ENCODE peak calls at places on chromosome 20, in four cellular contexts. M, A, D and X are unnamed samples.
A peak's percentile ranks its signal among the peaks of the same experiment; 100 is the strongest.

GRCh38 chr20:2468581-2469407 is 1.8 kb downstream of the SNRPB start:
- DNase-seq in M (no peak), A (no peak), D (no peak), X (no peak)

GRCh38 chr20:20780127-20780822 is 67.8 kb upstream of the RALGAPA2 start:
- DNase-seq in M (peak; percentile 89), A (no peak), D (no peak), X (no peak)

GRCh38 chr20:46967647-46968046 is 73.0 kb downstream of the EYA2 start:
- DNase-seq in M (no peak), A (peak; percentile 37), D (no peak), X (no peak)

GRCh38 chr20:10673831-10674683 is at the start of gene JAG1:
- DNase-seq in M (peak; percentile 96), A (peak; percentile 99), D (peak; percentile 98), X (peak; percentile 92)

GRCh38 chr20:63957690-63958441 is 1.6 kb upstream of the UCKL1 start:
- DNase-seq in M (no peak), A (no peak), D (peak; percentile 48), X (no peak)

GRCh38 chr20:39879296-39879695 is 809.7 kb downstream of the MAFB start:
- DNase-seq in M (no peak), A (no peak), D (no peak), X (no peak)

GRCh38 chr20:33626190-33626589 is 35.9 kb upstream of the C20orf144 start:
- DNase-seq in M (no peak), A (no peak), D (no peak), X (no peak)

GRCh38 chr20:14919473-14920157 is 582.2 kb upstream of the FLRT3 start:
- DNase-seq in M (no peak), A (no peak), D (peak; percentile 14), X (no peak)

GRCh38 chr20:37007898-37008649 is 56.6 kb upstream of the SAMHD1 start:
- DNase-seq in M (no peak), A (peak; percentile 28), D (no peak), X (no peak)

GRCh38 chr20:9220874-9221547 is 152.1 kb downstream of the PLCB4 start:
- DNase-seq in M (no peak), A (no peak), D (peak; percentile 28), X (no peak)

GRCh38 chr20:22825076-22825475 is 210.0 kb upstream of the SSTR4 start:
- DNase-seq in M (no peak), A (no peak), D (no peak), X (no peak)

GRCh38 chr20:61761453-61762207 is 304.1 kb downstream of the TAF4 start:
- DNase-seq in M (peak; percentile 54), A (no peak), D (no peak), X (no peak)

GRCh38 chr20:2840967-2841531 is 504 bp downstream of the VPS16 start:
- DNase-seq in M (peak; percentile 89), A (peak; percentile 85), D (peak; percentile 55), X (peak; percentile 68)

GRCh38 chr20:21613512-21613911 is 92.0 kb upstream of the PAX1 start:
- DNase-seq in M (no peak), A (no peak), D (no peak), X (no peak)

GRCh38 chr20:5128886-5129285 is 2.1 kb downstream of the CDS2 start:
- DNase-seq in M (no peak), A (no peak), D (no peak), X (no peak)

GRCh38 chr20:53163486-53163885 is 191.3 kb downstream of the TSHZ2 start:
- DNase-seq in M (no peak), A (no peak), D (no peak), X (no peak)

GRCh38 chr20:36839150-36839549 is 36.8 kb upstream of the TLDC2 start:
- DNase-seq in M (no peak), A (no peak), D (no peak), X (no peak)

GRCh38 chr20:4062721-4063606 is 47.6 kb upstream of the RNF24 start:
- DNase-seq in M (peak; percentile 57), A (no peak), D (no peak), X (no peak)
- TF ChIP-seq CTCF in M (no peak), A (no peak), D (no peak), X (no peak)

DNA sequence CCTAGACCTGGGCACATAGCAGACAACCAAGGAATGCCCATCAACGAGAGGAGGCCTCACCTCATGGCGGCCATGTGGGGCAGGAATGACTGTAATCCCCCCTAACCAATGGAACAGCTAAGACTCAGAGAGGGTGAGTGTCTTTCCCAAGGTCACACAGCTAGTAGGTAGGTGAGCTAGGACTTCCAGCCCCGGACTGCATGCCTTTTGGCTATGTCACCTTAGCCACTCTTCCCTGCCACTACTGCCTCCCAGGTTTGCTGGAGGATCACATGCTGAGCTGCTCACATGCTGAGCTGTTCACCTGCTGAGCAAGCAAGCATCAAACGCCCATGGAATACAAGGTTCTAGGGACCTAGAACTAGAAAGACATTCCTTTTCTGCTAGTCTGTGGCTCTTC is 188.5 kb upstream of the PMEPA1 start:
- DNase-seq in M (no peak), A (no peak), D (no peak), X (no peak)
- H3K27me3 ChIP-seq in M (no peaks in the 10 kb centered on the region), A (no peaks in the 10 kb centered on the region), D (no peaks in the 10 kb centered on the region), X (no peaks in the 10 kb centered on the region)

GRCh38 chr20:49916146-49917002 is 1.0 kb upstream of the SPATA2 start:
- DNase-seq in M (no peak), A (no peak), D (no peak), X (peak; percentile 78)
- H3K27ac ChIP-seq in M (peak overlapping the region; percentile 95), A (peak overlapping the region; percentile 98), D (no peak overlapping the region), X (peak overlapping the region; percentile 100)

GRCh38 chr20:59940129-59940955 is at the start of the genes FAM217B and PPP1R3D:
- DNase-seq in M (peak; percentile 99), A (peak; percentile 96), D (peak; percentile 91), X (peak; percentile 95)
- TF ChIP-seq CTCF in M (no peak), A (peak; percentile 15), D (peak; percentile 18), X (no peak)

GRCh38 chr20:42340358-42340757 is 722.2 kb upstream of the CHD6 start:
- DNase-seq in M (no peak), A (no peak), D (no peak), X (no peak)
- H3K27me3 ChIP-seq in M (no peaks in the 10 kb centered on the region), A (no peaks in the 10 kb centered on the region), D (no peaks in the 10 kb centered on the region), X (no peaks in the 10 kb centered on the region)

DNA sequence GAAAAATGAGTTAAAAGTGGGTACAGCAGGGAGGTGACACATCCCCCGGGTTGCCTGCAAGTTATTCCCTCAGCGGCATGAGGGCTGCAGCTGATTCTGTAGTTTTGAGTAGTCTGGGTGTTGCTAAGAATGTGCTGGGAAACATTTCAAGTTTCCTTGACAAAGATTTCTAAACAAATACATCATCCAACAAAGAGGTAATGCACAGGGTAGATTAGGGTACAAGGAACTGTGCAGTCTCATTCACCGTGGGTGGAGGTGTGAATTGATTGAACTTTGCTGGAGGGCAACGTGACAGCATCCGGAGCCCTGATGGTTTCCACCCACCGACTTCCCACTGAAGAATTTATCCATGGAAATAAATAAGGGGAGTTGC is 21.8 kb downstream of the CASS4 start:
- DNase-seq in M (no peak), A (no peak), D (no peak), X (no peak)
- H3K27ac ChIP-seq in M (no peak overlapping the region), A (no peak overlapping the region), D (no peak overlapping the region), X (no peak overlapping the region)

GRCh38 chr20:574297-574942 is 30.8 kb upstream of the CSNK2A1 start:
- DNase-seq in M (peak; percentile 56), A (no peak), D (peak; percentile 78), X (peak; percentile 85)

GRCh38 chr20:573414-574296 is 30.1 kb upstream of the CSNK2A1 start:
- DNase-seq in M (peak; percentile 20), A (no peak), D (no peak), X (no peak)

GRCh38 chr20:576156-576555 is 32.6 kb upstream of the CSNK2A1 start:
- DNase-seq in M (peak; percentile 58), A (no peak), D (no peak), X (no peak)

GRCh38 chr20:575230-575629 is 31.6 kb upstream of the CSNK2A1 start:
- DNase-seq in M (no peak), A (no peak), D (no peak), X (no peak)

GRCh38 chr20:577167-577791 is 32.8 kb downstream of the TCF15 start:
- DNase-seq in M (peak; percentile 26), A (no peak), D (peak; percentile 58), X (peak; percentile 86)
- TF ChIP-seq CTCF in M (no peak), A (peak; percentile 27), D (peak; percentile 53), X (peak; percentile 73)

GRCh38 chr20:62822788-62823651 is 6.2 kb downstream of the COL9A3 start:
- DNase-seq in M (no peak), A (peak; percentile 89), D (peak; percentile 68), X (peak; percentile 92)
- H3K27me3 ChIP-seq in M (peaks cover 8% of the 10 kb centered on the region), A (no peaks in the 10 kb centered on the region), D (peaks cover under 1% of the 10 kb centered on the region), X (no peaks in the 10 kb centered on the region)

DNA sequence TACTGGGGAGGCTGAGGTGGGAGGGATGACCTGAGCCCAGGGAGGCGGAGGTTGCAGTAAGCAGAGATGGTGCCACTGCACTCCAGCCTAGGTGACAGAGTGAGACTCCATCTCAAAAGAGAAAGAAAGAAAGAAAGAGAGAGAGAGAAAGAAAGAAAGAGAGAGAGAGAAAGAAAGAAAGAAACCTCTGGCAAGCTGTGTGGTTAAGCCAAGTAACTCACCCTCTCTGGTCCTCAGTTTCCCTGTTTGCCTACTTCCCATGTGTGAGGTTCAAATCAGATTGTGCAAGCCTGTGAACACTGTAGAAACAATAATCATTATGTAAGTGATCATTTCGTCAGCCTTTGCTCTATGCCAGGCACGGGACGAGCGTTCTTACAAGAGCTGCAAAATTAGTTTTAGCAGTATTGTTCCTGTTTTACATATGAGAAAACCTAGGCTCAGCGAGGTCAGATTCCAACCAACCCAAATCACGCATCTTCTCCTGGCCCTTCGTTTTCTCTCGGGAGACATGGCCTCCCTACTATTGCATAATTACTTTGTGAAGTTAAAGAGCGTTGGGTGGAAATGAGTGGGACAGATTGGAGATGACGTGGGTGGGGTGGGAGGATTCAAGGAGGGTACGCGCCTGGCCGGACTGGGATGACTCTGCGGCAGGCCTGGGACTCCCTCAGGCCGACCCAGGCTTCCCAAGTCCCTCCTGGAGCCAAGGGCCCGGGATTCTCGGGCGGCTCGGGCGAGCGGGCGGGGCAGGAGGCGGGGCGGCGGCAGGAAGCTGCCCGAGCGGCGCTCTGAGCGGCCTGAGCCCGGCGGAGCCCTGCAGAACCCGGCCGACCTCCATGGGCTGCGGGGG is at the start of gene SNX21:
- DNase-seq in M (peak; percentile 93), A (peak; percentile 93), D (peak; percentile 90), X (peak; percentile 82)
- H3K27ac ChIP-seq in M (peak within 1 kb of the TSS; percentile 97), A (peak within 1 kb of the TSS; percentile 91), D (peak within 1 kb of the TSS; percentile 4), X (peak within 1 kb of the TSS; percentile 56)

GRCh38 chr20:38471987-38472512 is 593 bp upstream of the RALGAPB start:
- DNase-seq in M (no peak), A (no peak), D (no peak), X (no peak)
- TF ChIP-seq CTCF in M (no peak), A (no peak), D (no peak), X (no peak)